ENCODE peak calls at places on chromosomes 6 and 20, in seven cellular contexts. K, N, Y, C, H, J and E are unnamed samples. For H3K4me1, the result is how much of the 10 kb centered on the place peaks cover.

GRCh38 chr6:166955121-166955864 is 1.1 kb downstream of the RNASET2 start:
- DNase-seq in Y (peak), C (no peak), K (peak), J (no peak), N (peak), H (no peak), E (no peak)

GRCh38 chr6:133707456-133707855 is 181.5 kb upstream of the TCF21 start:
- DNase-seq in K (no peak), Y (no peak), J (peak), N (no peak), H (no peak), C (no peak), E (no peak)

GRCh38 chr6:47308674-47309325 is 905 bp downstream of the TNFRSF21 start:
- DNase-seq in H (no peak), Y (peak), C (no peak), J (no peak), N (peak), K (peak), E (peak)

GRCh38 chr20:51890003-51890402 is 87.7 kb upstream of the SALL4 start:
- DNase-seq in J (no peak), H (no peak), Y (no peak), C (no peak), K (no peak), N (no peak), E (no peak)

GRCh38 chr6:12311106-12311505 is 20.9 kb downstream of the EDN1 start:
- DNase-seq in K (no peak), C (no peak), J (no peak), Y (no peak), H (no peak), N (no peak), E (no peak)

GRCh38 chr6:113414511-113414910 is 442.6 kb upstream of the MARCKS start:
- DNase-seq in J (no peak), H (no peak), K (no peak), N (peak), Y (peak), C (peak), E (peak)

GRCh38 chr6:42294759-42295158 is 77.1 kb upstream of the MRPS10 start:
- DNase-seq in K (no peak), J (no peak), H (no peak), Y (no peak), C (peak), N (peak), E (no peak)

GRCh38 chr6:32105433-32105832 is 3.7 kb downstream of the TNXB start:
- DNase-seq in Y (no peak), H (no peak), C (no peak), J (no peak), K (no peak), N (no peak), E (no peak)

GRCh38 chr6:21949211-21949801 is 347.5 kb downstream of the PRL start:
- DNase-seq in Y (no peak), N (no peak), K (no peak), H (no peak), J (no peak), C (peak), E (no peak)

GRCh38 chr6:34563513-34563870 is 7.4 kb upstream of the SPDEF start:
- DNase-seq in C (no peak), J (no peak), K (no peak), N (no peak), H (no peak), Y (peak), E (no peak)

GRCh38 chr6:143169440-143169839 is 108.8 kb downstream of the AIG1 start:
- DNase-seq in J (no peak), K (no peak), C (no peak), H (no peak), N (no peak), Y (no peak), E (no peak)

GRCh38 chr20:51757226-51757625 is 11.0 kb downstream of the ATP9A start:
- DNase-seq in C (no peak), Y (peak), N (no peak), H (no peak), K (no peak), J (no peak), E (no peak)

GRCh38 chr20:49583669-49584417 is 15.9 kb upstream of the PTGIS start:
- DNase-seq in K (peak), J (no peak), H (no peak), C (peak), N (peak), Y (peak), E (peak)

GRCh38 chr6:43376551-43376981 is 7.1 kb upstream of the ZNF318 start:
- DNase-seq in H (no peak), N (no peak), K (no peak), C (no peak), J (peak), Y (no peak), E (no peak)

DNA sequence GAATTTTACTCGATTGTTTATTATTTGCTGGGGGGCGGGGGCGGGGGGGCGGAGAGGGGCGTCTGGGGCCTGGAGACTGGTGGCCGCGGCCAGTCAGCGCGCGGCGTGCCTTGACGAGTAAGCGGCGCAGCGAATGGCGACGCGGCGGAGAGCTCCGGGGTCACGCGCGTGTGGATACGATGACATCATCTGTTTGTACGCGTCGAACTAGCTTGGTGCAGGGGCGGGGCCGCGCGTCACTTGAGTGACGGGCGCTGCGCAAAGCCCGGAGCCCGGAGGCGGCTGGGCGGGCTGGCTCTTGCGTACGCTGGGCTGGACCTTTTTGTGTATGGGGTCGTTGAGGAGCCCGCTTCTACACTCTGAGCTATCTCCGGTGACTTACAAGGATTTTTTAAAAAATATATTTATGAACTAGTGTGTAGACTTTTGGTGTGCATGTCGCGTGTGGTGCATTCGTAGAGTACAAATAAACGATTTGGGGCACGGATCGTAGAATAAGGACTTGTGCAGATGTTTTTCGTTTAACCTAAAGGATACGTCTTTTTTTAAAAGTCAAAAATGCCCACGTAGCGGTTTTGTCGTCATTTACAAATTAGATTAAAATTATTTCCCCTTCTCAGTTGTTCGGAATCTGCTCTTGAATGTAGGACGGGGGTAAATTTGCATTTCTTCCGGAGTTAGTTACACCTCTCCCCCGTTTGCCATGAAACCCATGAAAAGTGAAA is 2.2 kb upstream of the FOXO3 start:
- DNase-seq in Y (peak), J (peak), K (peak), N (peak), C (peak), H (peak), E (peak)
- TF ChIP-seq EP300 in Y (no peak), J (peak), K (peak), N (no peak), C (peak), H (no peak), E (peak)

GRCh38 chr6:106094964-106095335 is 8.8 kb downstream of the PRDM1 start:
- DNase-seq in C (no peak), K (no peak), N (no peak), H (no peak), Y (no peak), J (no peak), E (no peak)
- H3K4me1 ChIP-seq in C (under half), K (under half), N (under half), H (under half), Y (under half), J (under half), E (under half)

DNA sequence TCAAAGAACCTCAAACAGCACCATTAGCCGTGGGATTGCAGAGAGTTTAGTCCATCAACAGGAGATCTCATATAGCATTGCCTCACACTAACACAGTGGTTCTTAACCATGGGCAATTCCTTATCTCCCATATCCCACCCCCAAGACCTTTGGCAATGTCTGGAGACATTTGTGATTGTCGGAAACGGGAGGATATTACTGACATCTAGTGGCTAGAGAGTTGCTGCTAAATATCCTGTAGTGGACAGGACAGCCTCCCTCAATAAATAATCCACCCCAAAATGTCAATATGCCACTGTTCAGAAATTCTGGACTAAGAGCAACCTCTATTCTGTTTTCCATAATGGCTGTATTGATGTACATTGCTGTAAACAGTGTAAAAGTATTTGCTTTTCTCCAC is 210.1 kb upstream of the CCN2 start:
- DNase-seq in Y (no peak), N (peak), H (no peak), K (no peak), J (no peak), C (peak), E (no peak)
- TF ChIP-seq EP300 in Y (no peak), N (no peak), H (no peak), K (no peak), J (no peak), C (no peak), E (no peak)

GRCh38 chr20:37249304-37249703 is 12.3 kb downstream of the GHRH start:
- DNase-seq in Y (no peak), N (no peak), H (no peak), K (no peak), J (no peak), C (no peak), E (no peak)

GRCh38 chr20:37245181-37245580 is 16.4 kb downstream of the GHRH start:
- DNase-seq in K (no peak), H (no peak), Y (no peak), J (no peak), N (no peak), C (no peak), E (no peak)

GRCh38 chr20:37246736-37247135 is 14.9 kb downstream of the GHRH start:
- DNase-seq in Y (no peak), K (no peak), N (no peak), H (no peak), C (no peak), J (no peak), E (no peak)

GRCh38 chr20:37245671-37246237 is 15.9 kb downstream of the GHRH start:
- DNase-seq in N (no peak), C (no peak), H (no peak), Y (no peak), J (no peak), K (no peak), E (no peak)

DNA sequence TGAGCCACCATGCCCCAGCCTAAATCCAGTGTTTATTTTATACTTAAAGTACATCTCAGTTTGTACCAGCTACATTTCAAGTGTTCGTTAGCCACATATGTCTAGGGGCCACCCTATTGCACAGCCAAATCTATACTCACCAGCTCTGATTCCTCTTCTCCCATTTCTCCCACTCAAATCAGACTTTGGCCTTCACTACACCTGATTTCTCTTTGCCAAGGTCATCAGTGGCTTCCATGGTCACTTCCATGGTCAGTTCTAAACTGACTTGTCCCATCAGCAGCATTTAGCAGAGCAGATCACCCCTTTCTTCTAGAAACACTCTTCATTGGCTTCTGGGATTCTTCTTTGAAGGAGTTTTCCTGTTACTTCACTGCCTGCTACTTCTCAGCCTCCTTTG is 14.1 kb downstream of the GHRH start:
- DNase-seq in H (no peak), Y (no peak), J (no peak), N (no peak), C (peak), K (no peak), E (no peak)
- H3K4me1 ChIP-seq in H (under half), Y (under half), J (under half), N (under half), C (under half), K (under half), E (under half)